ENCODE peak calls at places on chromosomes 12 and 14, in five cellular contexts. One of them, this sample, is unnamed.

GRCh38 chr14:99333214-99333613 is 61.2 kb upstream of the BCL11B start:
- DNase-seq in myocyte: no peak
- DNase-seq in sciatic nerve: no peak
- DNase-seq in COR-L47: no peak
- DNase-seq in NCI-H1092: no peak
- DNase-seq in this sample: no peak

GRCh38 chr12:87086118-87086891 is 830.1 kb upstream of the MGAT4C start:
- DNase-seq in myocyte: no peak
- DNase-seq in sciatic nerve: no peak
- DNase-seq in COR-L47: peak
- DNase-seq in NCI-H1092: no peak
- DNase-seq in this sample: no peak

GRCh38 chr12:103930787-103931536 is 752 bp downstream of the HSP90B1 start:
- DNase-seq in myocyte: peak
- DNase-seq in sciatic nerve: peak
- DNase-seq in COR-L47: no peak
- DNase-seq in NCI-H1092: no peak
- DNase-seq in this sample: peak

GRCh38 chr12:106128526-106129430 is 10.0 kb downstream of the NUAK1 start:
- DNase-seq in myocyte: no peak
- DNase-seq in sciatic nerve: no peak
- DNase-seq in COR-L47: no peak
- DNase-seq in NCI-H1092: no peak
- DNase-seq in this sample: no peak

GRCh38 chr12:66232258-66232657 is 43.2 kb downstream of the IRAK3 start:
- DNase-seq in myocyte: peak
- DNase-seq in sciatic nerve: no peak
- DNase-seq in COR-L47: no peak
- DNase-seq in NCI-H1092: no peak
- DNase-seq in this sample: no peak

GRCh38 chr12:103249614-103250013 is 246.2 kb downstream of the C12orf42 start:
- DNase-seq in myocyte: no peak
- DNase-seq in sciatic nerve: no peak
- DNase-seq in COR-L47: peak
- DNase-seq in NCI-H1092: peak
- DNase-seq in this sample: no peak

GRCh38 chr14:96031691-96032090 is 7.5 kb upstream of the C14orf132 start:
- DNase-seq in myocyte: no peak
- DNase-seq in sciatic nerve: no peak
- DNase-seq in COR-L47: no peak
- DNase-seq in NCI-H1092: no peak
- DNase-seq in this sample: no peak

GRCh38 chr12:18262514-18262913 is 1.2 kb downstream of the PIK3C2G start:
- DNase-seq in myocyte: no peak
- DNase-seq in sciatic nerve: no peak
- DNase-seq in COR-L47: no peak
- DNase-seq in NCI-H1092: no peak
- DNase-seq in this sample: no peak

GRCh38 chr12:56989866-56990610 is 16.3 kb downstream of the ZBTB39 start:
- DNase-seq in myocyte: no peak
- DNase-seq in sciatic nerve: no peak
- DNase-seq in COR-L47: no peak
- DNase-seq in NCI-H1092: no peak
- DNase-seq in this sample: no peak

GRCh38 chr14:74579447-74580274 is 32.4 kb downstream of the LTBP2 start:
- DNase-seq in myocyte: no peak
- DNase-seq in sciatic nerve: no peak
- DNase-seq in COR-L47: no peak
- DNase-seq in NCI-H1092: no peak
- DNase-seq in this sample: no peak

GRCh38 chr14:55077155-55077554 is 25.7 kb downstream of the MAPK1IP1L start:
- DNase-seq in myocyte: no peak
- DNase-seq in sciatic nerve: no peak
- DNase-seq in COR-L47: no peak
- DNase-seq in NCI-H1092: no peak
- DNase-seq in this sample: no peak